ENCODE peak calls at places on chromosomes 4 and X, in five cellular contexts. R is transverse colon, O is GM12892, A is breast epithelium, V is stomach. Q is an unnamed sample.

GRCh38 chr4:175450446-175450845 is 361.6 kb downstream of the GPM6A start:
- DNase-seq in R (no peak), O (no peak), A (no peak), V (no peak), Q (no peak)

GRCh38 chr4:3716034-3716875 is 49.9 kb upstream of the ADRA2C start:
- DNase-seq in R (no peak), O (no peak), A (no peak), V (no peak), Q (no peak)

GRCh38 chrX:4661771-4662170 is 948.3 kb upstream of the PRKX start:
- DNase-seq in R (no peak), O (no peak), A (no peak), V (no peak), Q (no peak)

GRCh38 chr4:173506780-173507211 is 23.2 kb downstream of the HAND2 start:
- DNase-seq in R (no peak), O (no peak), A (no peak), V (no peak), Q (no peak)

GRCh38 chr4:111798840-111799239 is 346.4 kb upstream of the FAM241A start:
- DNase-seq in R (no peak), O (no peak), A (no peak), V (no peak), Q (no peak)

GRCh38 chrX:30589146-30589888 is 11.8 kb upstream of the TASL start:
- DNase-seq in R (no peak), O (no peak), A (no peak), V (no peak), Q (no peak)

GRCh38 chr4:160296476-160296875 is 1193.6 kb downstream of the RAPGEF2 start:
- DNase-seq in R (no peak), O (no peak), A (no peak), V (no peak), Q (no peak)

GRCh38 chrX:149161438-149162088 is 343.5 kb downstream of the IDS start:
- DNase-seq in R (no peak), O (no peak), A (peak), V (no peak), Q (no peak)

GRCh38 chrX:50648151-50648550 is 165.8 kb downstream of the SHROOM4 start:
- DNase-seq in R (no peak), O (no peak), A (no peak), V (no peak), Q (no peak)

GRCh38 chrX:95318882-95319281 is 1365.8 kb upstream of the DIAPH2 start:
- DNase-seq in R (no peak), O (no peak), A (no peak), V (no peak), Q (no peak)

GRCh38 chr4:82517043-82517442 is 44.7 kb downstream of the TMEM150C start:
- DNase-seq in R (no peak), O (no peak), A (no peak), V (no peak), Q (no peak)

GRCh38 chr4:124854968-124855367 is 142.4 kb upstream of the ANKRD50 start:
- DNase-seq in R (no peak), O (peak), A (no peak), V (no peak), Q (no peak)

GRCh38 chr4:88106205-88106604 is 52.2 kb downstream of the ABCG2 start:
- DNase-seq in R (no peak), O (no peak), A (no peak), V (no peak), Q (no peak)

GRCh38 chr4:20652226-20652836 is 47.9 kb upstream of the PACRGL start:
- DNase-seq in R (no peak), O (no peak), A (no peak), V (no peak), Q (no peak)

GRCh38 chrX:131217878-131218486 is 71.1 kb downstream of the IGSF1 start:
- DNase-seq in R (no peak), O (no peak), A (no peak), V (no peak), Q (no peak)

GRCh38 chr4:27930976-27931375 is 1070.3 kb downstream of the STIM2 start:
- DNase-seq in R (no peak), O (no peak), A (no peak), V (no peak), Q (no peak)

GRCh38 chrX:20595928-20596550 is 329.3 kb upstream of the RPS6KA3 start:
- DNase-seq in R (no peak), O (no peak), A (no peak), V (no peak), Q (no peak)

GRCh38 chrX:65894138-65894537 is 145.7 kb downstream of the VSIG4 start:
- DNase-seq in R (peak), O (no peak), A (no peak), V (no peak), Q (no peak)

GRCh38 chrX:155225774-155226173 is 9.5 kb downstream of the VBP1 start:
- DNase-seq in R (no peak), O (no peak), A (no peak), V (no peak), Q (no peak)

DNA sequence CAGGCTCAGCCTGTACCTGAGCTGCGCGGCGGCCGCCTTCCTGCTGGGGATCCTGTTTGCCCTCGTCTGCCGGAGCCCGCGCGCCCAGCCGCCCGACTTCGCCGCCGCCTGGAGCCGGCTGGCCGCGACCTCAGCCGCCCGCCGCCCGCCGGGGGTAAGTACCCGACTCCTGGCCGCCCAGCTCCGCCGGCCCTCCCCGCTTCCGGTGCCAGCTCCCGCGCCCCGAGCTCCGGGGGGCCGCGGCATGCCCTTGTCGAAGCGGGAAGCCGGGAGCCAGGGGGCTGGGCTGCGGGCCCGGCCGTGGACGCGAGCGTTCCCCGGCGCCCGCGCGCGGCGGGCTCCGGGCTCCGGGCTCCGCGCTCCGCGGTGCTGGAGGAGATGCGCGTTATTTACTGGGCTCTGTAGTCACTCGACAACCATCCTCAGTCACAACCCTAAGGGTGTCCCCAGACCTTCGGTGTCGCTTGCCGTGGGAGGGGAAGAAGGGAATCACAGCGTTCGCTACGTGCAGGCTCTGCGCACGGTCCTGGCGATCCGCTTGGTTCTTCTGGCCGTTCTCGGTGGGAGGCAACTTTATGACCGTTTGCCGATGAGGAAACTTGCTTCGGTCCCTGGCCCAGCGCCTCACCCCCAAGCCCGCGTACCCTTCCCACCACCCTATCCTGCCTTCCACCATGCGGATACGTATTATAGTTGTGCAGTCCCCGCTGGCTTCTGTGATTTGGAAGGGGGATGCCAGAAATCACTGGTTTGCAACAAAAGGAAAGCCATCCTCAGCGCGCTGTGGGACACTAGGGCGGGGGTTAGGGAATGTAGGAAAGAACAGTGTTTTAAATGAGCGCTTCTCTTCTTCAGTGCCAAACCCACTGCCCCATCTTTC is 944 bp downstream of the SNX25 start:
- DNase-seq in R (peak), O (no peak), A (no peak), V (peak), Q (no peak)
- TF ChIP-seq POLR2AphosphoS5 in R (peak), O (no peak), A (peak), V (peak), Q (no peak)

GRCh38 chr4:75213480-75213879 is 280.6 kb downstream of the PARM1 start:
- DNase-seq in R (no peak), O (no peak), A (no peak), V (no peak), Q (no peak)
- TF ChIP-seq POLR2AphosphoS5 in R (no peak), O (no peak), A (no peak), V (no peak), Q (no peak)

GRCh38 chrX:39164212-39164611 is 363.0 kb downstream of the MID1IP1 start:
- DNase-seq in R (no peak), O (no peak), A (no peak), V (no peak), Q (no peak)

GRCh38 chrX:39167791-39168190 is 366.5 kb downstream of the MID1IP1 start:
- DNase-seq in R (no peak), O (no peak), A (no peak), V (no peak), Q (no peak)

GRCh38 chrX:39165773-39166172 is 364.5 kb downstream of the MID1IP1 start:
- DNase-seq in R (no peak), O (no peak), A (no peak), V (no peak), Q (no peak)

GRCh38 chrX:39163585-39163984 is 362.3 kb downstream of the MID1IP1 start:
- DNase-seq in R (no peak), O (no peak), A (no peak), V (no peak), Q (no peak)

DNA sequence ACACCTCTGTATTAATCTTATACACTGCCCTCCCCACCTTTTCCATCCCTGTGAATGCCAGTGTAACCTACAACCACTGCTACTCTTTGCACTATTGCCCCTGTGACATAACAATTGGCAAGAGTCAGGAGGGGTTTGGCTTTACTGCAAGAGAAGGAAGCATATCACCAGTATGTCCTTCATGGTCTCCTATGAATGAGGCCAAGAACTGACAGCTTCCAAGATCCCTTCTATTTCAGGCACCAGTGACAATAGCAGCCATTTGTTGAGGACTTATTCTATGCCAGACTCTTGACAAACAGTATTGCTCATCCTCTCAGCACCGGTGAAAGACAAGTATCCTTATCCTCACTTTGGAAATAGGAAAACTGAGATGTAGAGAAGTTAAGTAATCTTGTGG is 363.9 kb downstream of the MID1IP1 start:
- DNase-seq in R (no peak), O (no peak), A (no peak), V (no peak), Q (no peak)
- TF ChIP-seq POLR2AphosphoS5 in R (no peak), O (no peak), A (no peak), V (no peak), Q (no peak)

GRCh38 chr4:113474017-113474416 is 287.5 kb downstream of the CAMK2D start:
- DNase-seq in R (no peak), O (no peak), A (no peak), V (no peak), Q (no peak)
- TF ChIP-seq POLR2AphosphoS5 in R (no peak), O (no peak), A (no peak), V (no peak), Q (no peak)

DNA sequence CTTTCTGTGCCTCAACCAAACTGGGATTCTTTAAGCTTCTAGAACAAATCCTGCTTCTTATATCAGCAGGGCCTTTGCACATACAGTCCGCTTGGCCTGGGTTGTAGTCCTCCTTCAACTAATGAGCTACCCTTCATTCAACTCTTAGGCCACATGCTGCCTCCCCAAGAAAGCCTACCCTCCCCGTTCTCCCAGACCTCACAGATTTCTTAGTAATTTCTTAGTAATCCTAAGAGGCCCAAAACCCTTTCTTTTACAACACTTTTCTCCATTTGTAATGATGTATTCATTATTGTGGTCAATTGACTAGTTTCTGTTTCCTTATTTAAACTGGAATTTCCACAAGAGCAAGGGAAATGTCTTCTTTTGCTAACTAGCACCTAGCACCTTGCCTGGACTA is 233.1 kb downstream of the PPP1R2C start:
- DNase-seq in R (no peak), O (no peak), A (no peak), V (no peak), Q (no peak)
- TF ChIP-seq POLR2AphosphoS5 in R (no peak), O (no peak), A (no peak), V (no peak), Q (no peak)

DNA sequence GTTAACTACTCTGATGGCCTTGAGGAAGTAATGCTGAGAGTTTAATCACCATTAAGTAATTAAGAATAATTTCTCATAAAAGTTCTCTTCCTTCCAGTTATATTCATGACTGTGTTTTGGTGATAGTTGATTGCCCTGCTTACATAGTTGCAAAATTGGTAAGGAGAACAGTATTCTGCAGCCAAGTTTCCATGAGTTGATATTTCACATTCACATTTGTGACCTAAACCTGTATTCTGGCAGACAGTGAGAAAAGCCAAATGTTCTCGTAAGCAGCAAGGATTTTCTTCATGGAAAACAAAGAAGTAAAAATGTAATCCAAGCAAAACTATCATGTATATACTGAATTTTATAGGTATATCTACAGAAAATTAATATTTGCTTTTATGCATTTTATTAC is 187.8 kb upstream of the NUDT6 start:
- DNase-seq in R (no peak), O (no peak), A (no peak), V (no peak), Q (no peak)
- TF ChIP-seq POLR2AphosphoS5 in R (peak), O (no peak), A (no peak), V (peak), Q (no peak)

GRCh38 chr4:144734522-144734921 is 88.6 kb downstream of the HHIP start:
- DNase-seq in R (no peak), O (no peak), A (no peak), V (no peak), Q (no peak)

GRCh38 chr4:144733566-144733965 is 87.6 kb downstream of the HHIP start:
- DNase-seq in R (no peak), O (no peak), A (no peak), V (no peak), Q (no peak)

GRCh38 chr4:144738649-144739048 is 92.7 kb downstream of the HHIP start:
- DNase-seq in R (no peak), O (no peak), A (no peak), V (no peak), Q (no peak)

GRCh38 chr4:144732584-144733130 is 86.7 kb downstream of the HHIP start:
- DNase-seq in R (no peak), O (no peak), A (no peak), V (no peak), Q (no peak)
- TF ChIP-seq POLR2AphosphoS5 in R (no peak), O (no peak), A (no peak), V (no peak), Q (no peak)

GRCh38 chrX:53321216-53321942 is 40.0 kb upstream of the IQSEC2 start:
- DNase-seq in R (peak), O (no peak), A (no peak), V (no peak), Q (no peak)
- TF ChIP-seq POLR2AphosphoS5 in R (no peak), O (no peak), A (no peak), V (no peak), Q (no peak)

GRCh38 chr4:5218376-5219069 is 167.2 kb downstream of the STK32B start:
- DNase-seq in R (no peak), O (no peak), A (no peak), V (no peak), Q (no peak)
- TF ChIP-seq POLR2AphosphoS5 in R (no peak), O (no peak), A (no peak), V (no peak), Q (no peak)

GRCh38 chr4:118939169-118939779 is 50.6 kb downstream of the SYNPO2 start:
- DNase-seq in R (no peak), O (no peak), A (no peak), V (no peak), Q (no peak)
- TF ChIP-seq POLR2AphosphoS5 in R (no peak), O (no peak), A (no peak), V (no peak), Q (no peak)